ENCODE peak calls at places on chromosome 20, in nine cellular contexts. Z is adipocyte; V is ascending aorta; X is NCI-H2081 treated with DMSO at 0.1 percent for 48 hours; P is trophoblast cell; U is GM04504; Q is stimulated activated naive CD8-positive, alpha-beta T cell treated with anti-CD3 and anti-CD28 coated beads, Interleukin-15, Interleukin-2, amounts not matched to agents 100 U/mL and 50 U/mL, for 24 hours; S is endodermal cell; J is tibial artery. K is an unnamed sample.

GRCh38 chr20:36836591-36837329 is 39.2 kb upstream of the TLDC2 start:
- DNase-seq in J (no peak), P (peak), U (no peak), S (peak), V (no peak), Q (peak), Z (peak), X (no peak), K (no peak)

GRCh38 chr20:62691485-62691884 is 17.2 kb upstream of the NTSR1 start:
- DNase-seq in Z (no peak), V (no peak), U (no peak), P (no peak), J (no peak), X (no peak), Q (no peak), S (no peak), K (no peak)

GRCh38 chr20:58472273-58473018 is 42.8 kb downstream of the APCDD1L start:
- DNase-seq in Z (no peak), J (no peak), S (peak), V (no peak), P (no peak), Q (no peak), X (no peak), U (no peak), K (no peak)

GRCh38 chr20:32450484-32451061 is 92.4 kb downstream of the ASXL1 start:
- DNase-seq in Q (no peak), U (no peak), P (no peak), V (no peak), Z (no peak), S (no peak), X (no peak), J (no peak), K (no peak)

GRCh38 chr20:62087227-62087626 is 21.5 kb upstream of the TAF4 start:
- DNase-seq in U (no peak), V (no peak), J (no peak), P (no peak), S (peak), Z (no peak), X (no peak), Q (no peak), K (peak)

GRCh38 chr20:54200487-54201267 is 7.2 kb upstream of the PFDN4 start:
- DNase-seq in Z (no peak), X (no peak), P (peak), S (no peak), V (no peak), U (no peak), J (no peak), Q (no peak), K (no peak)

GRCh38 chr20:47127986-47128385 is 228.5 kb downstream of the ZMYND8 start:
- DNase-seq in P (no peak), S (no peak), Q (no peak), V (no peak), J (no peak), X (no peak), U (no peak), Z (no peak), K (no peak)

GRCh38 chr20:1327827-1328679 is 886 bp downstream of the SDCBP2 start:
- DNase-seq in Q (no peak), Z (no peak), J (no peak), S (peak), X (no peak), U (no peak), V (no peak), P (no peak), K (no peak)

GRCh38 chr20:34713194-34713943 is 9.2 kb downstream of the TP53INP2 start:
- DNase-seq in Q (no peak), S (no peak), Z (peak), J (no peak), V (no peak), X (no peak), P (peak), U (peak), K (peak)

GRCh38 chr20:44056010-44056698 is 130.8 kb downstream of the JPH2 start:
- DNase-seq in S (peak), J (no peak), V (no peak), Q (peak), Z (no peak), X (no peak), P (no peak), U (no peak), K (peak)

GRCh38 chr20:18739785-18740184 is 73.8 kb upstream of the SCP2D1 start:
- DNase-seq in S (peak), Q (no peak), V (no peak), U (peak), J (no peak), Z (peak), X (no peak), P (no peak), K (no peak)

GRCh38 chr20:17967595-17968365 is 814 bp downstream of the SNX5 start:
- DNase-seq in V (peak), S (no peak), U (no peak), Q (peak), X (no peak), P (no peak), Z (peak), J (peak), K (no peak)

GRCh38 chr20:1396264-1396663 is 3.4 kb upstream of the FKBP1A start:
- DNase-seq in Q (no peak), P (no peak), J (no peak), U (no peak), V (no peak), S (no peak), X (no peak), Z (no peak), K (no peak)

GRCh38 chr20:24034820-24035219 is 46.2 kb upstream of the GGTLC1 start:
- DNase-seq in V (no peak), X (no peak), U (no peak), P (no peak), Q (no peak), S (no peak), J (no peak), Z (peak), K (peak)

GRCh38 chr20:47319517-47320252 is 36.8 kb downstream of the ZMYND8 start:
- DNase-seq in S (peak), X (no peak), P (peak), Z (peak), V (no peak), Q (no peak), U (peak), J (peak), K (peak)

GRCh38 chr20:44702776-44703175 is 12.4 kb upstream of the CCN5 start:
- DNase-seq in P (no peak), Z (peak), X (no peak), U (peak), J (peak), Q (no peak), V (peak), S (no peak), K (no peak)

GRCh38 chr20:21548390-21549035 is 34.6 kb upstream of the NKX2-2 start:
- DNase-seq in V (no peak), P (no peak), J (no peak), U (no peak), Q (no peak), X (no peak), S (no peak), Z (no peak), K (no peak)

GRCh38 chr20:24708411-24709295 is 239.2 kb downstream of the SYNDIG1 start:
- DNase-seq in X (no peak), J (no peak), U (no peak), Z (no peak), S (peak), P (no peak), Q (no peak), V (no peak), K (no peak)

GRCh38 chr20:50052550-50052949 is 60.4 kb downstream of the UBE2V1 start:
- DNase-seq in Z (no peak), X (no peak), Q (no peak), J (no peak), P (no peak), S (no peak), V (no peak), U (no peak), K (no peak)

GRCh38 chr20:64047968-64048401 is 1.5 kb downstream of the SOX18 start:
- DNase-seq in S (no peak), U (no peak), Q (no peak), J (no peak), V (no peak), Z (no peak), X (no peak), P (no peak), K (no peak)

K was measured in RWPE1.